ENCODE peak calls at places on chromosomes 4 and X, in nine cellular contexts. One of them, this sample, is unnamed.

GRCh38 chr4:80931645-80932215 is 98.8 kb upstream of the BMP3 start:
- DNase-seq in activated CD8-positive, alpha-beta T cell treated with anti-CD3 and anti-CD28 coated beads, Interleukin-2, amount 10 ng/mL, durations not matched to agents 7 days and 5 days: no peak
- DNase-seq in lower leg skin: no peak
- DNase-seq in mucosa of descending colon: no peak
- DNase-seq in foreskin keratinocyte: no peak
- DNase-seq in ACHN: no peak
- DNase-seq in activated CD4-positive, CD25-positive, alpha-beta regulatory T cell treated with anti-CD3 and anti-CD28 coated beads, Interleukin-2, amount 50 U/mL, for 72 hours: no peak
- DNase-seq in NCI-H82: no peak
- DNase-seq in activated naive CD4-positive, alpha-beta T cell treated with anti-CD3 and anti-CD28 coated beads, Interleukin-2, amount 10 ng/mL, durations not matched to agents 7 days and 5 days: no peak
- DNase-seq in this sample: no peak

GRCh38 chrX:149829751-149830191 is 48.0 kb downstream of the MAGEA9 start:
- DNase-seq in activated CD8-positive, alpha-beta T cell treated with anti-CD3 and anti-CD28 coated beads, Interleukin-2, amount 10 ng/mL, durations not matched to agents 7 days and 5 days: peak; percentile 49
- DNase-seq in lower leg skin: no peak
- DNase-seq in mucosa of descending colon: no peak
- DNase-seq in foreskin keratinocyte: peak; percentile 89
- DNase-seq in ACHN: peak; percentile 15
- DNase-seq in activated CD4-positive, CD25-positive, alpha-beta regulatory T cell treated with anti-CD3 and anti-CD28 coated beads, Interleukin-2, amount 50 U/mL, for 72 hours: no peak
- DNase-seq in NCI-H82: no peak
- DNase-seq in activated naive CD4-positive, alpha-beta T cell treated with anti-CD3 and anti-CD28 coated beads, Interleukin-2, amount 10 ng/mL, durations not matched to agents 7 days and 5 days: peak; percentile 31
- DNase-seq in this sample: no peak

GRCh38 chr4:121216438-121216837 is 52.3 kb upstream of the TNIP3 start:
- DNase-seq in activated CD8-positive, alpha-beta T cell treated with anti-CD3 and anti-CD28 coated beads, Interleukin-2, amount 10 ng/mL, durations not matched to agents 7 days and 5 days: no peak
- DNase-seq in lower leg skin: no peak
- DNase-seq in mucosa of descending colon: no peak
- DNase-seq in foreskin keratinocyte: no peak
- DNase-seq in ACHN: no peak
- DNase-seq in activated CD4-positive, CD25-positive, alpha-beta regulatory T cell treated with anti-CD3 and anti-CD28 coated beads, Interleukin-2, amount 50 U/mL, for 72 hours: no peak
- DNase-seq in NCI-H82: no peak
- DNase-seq in activated naive CD4-positive, alpha-beta T cell treated with anti-CD3 and anti-CD28 coated beads, Interleukin-2, amount 10 ng/mL, durations not matched to agents 7 days and 5 days: no peak
- DNase-seq in this sample: no peak

GRCh38 chrX:154979671-154980070 is 42.9 kb downstream of the F8 start:
- DNase-seq in activated CD8-positive, alpha-beta T cell treated with anti-CD3 and anti-CD28 coated beads, Interleukin-2, amount 10 ng/mL, durations not matched to agents 7 days and 5 days: no peak
- DNase-seq in lower leg skin: no peak
- DNase-seq in mucosa of descending colon: no peak
- DNase-seq in foreskin keratinocyte: peak; percentile 0
- DNase-seq in ACHN: no peak
- DNase-seq in activated CD4-positive, CD25-positive, alpha-beta regulatory T cell treated with anti-CD3 and anti-CD28 coated beads, Interleukin-2, amount 50 U/mL, for 72 hours: no peak
- DNase-seq in NCI-H82: no peak
- DNase-seq in activated naive CD4-positive, alpha-beta T cell treated with anti-CD3 and anti-CD28 coated beads, Interleukin-2, amount 10 ng/mL, durations not matched to agents 7 days and 5 days: no peak
- DNase-seq in this sample: no peak

GRCh38 chr4:11313157-11313943 is 115.3 kb downstream of the HS3ST1 start:
- DNase-seq in activated CD8-positive, alpha-beta T cell treated with anti-CD3 and anti-CD28 coated beads, Interleukin-2, amount 10 ng/mL, durations not matched to agents 7 days and 5 days: no peak
- DNase-seq in lower leg skin: no peak
- DNase-seq in mucosa of descending colon: no peak
- DNase-seq in foreskin keratinocyte: peak; percentile 46
- DNase-seq in ACHN: no peak
- DNase-seq in activated CD4-positive, CD25-positive, alpha-beta regulatory T cell treated with anti-CD3 and anti-CD28 coated beads, Interleukin-2, amount 50 U/mL, for 72 hours: no peak
- DNase-seq in NCI-H82: no peak
- DNase-seq in activated naive CD4-positive, alpha-beta T cell treated with anti-CD3 and anti-CD28 coated beads, Interleukin-2, amount 10 ng/mL, durations not matched to agents 7 days and 5 days: no peak
- DNase-seq in this sample: no peak

GRCh38 chr4:139599594-139600374 is 43.8 kb upstream of the SETD7 start:
- DNase-seq in activated CD8-positive, alpha-beta T cell treated with anti-CD3 and anti-CD28 coated beads, Interleukin-2, amount 10 ng/mL, durations not matched to agents 7 days and 5 days: no peak
- DNase-seq in lower leg skin: no peak
- DNase-seq in mucosa of descending colon: no peak
- DNase-seq in foreskin keratinocyte: peak; percentile 84
- DNase-seq in ACHN: peak; percentile 33
- DNase-seq in activated CD4-positive, CD25-positive, alpha-beta regulatory T cell treated with anti-CD3 and anti-CD28 coated beads, Interleukin-2, amount 50 U/mL, for 72 hours: no peak
- DNase-seq in NCI-H82: no peak
- DNase-seq in activated naive CD4-positive, alpha-beta T cell treated with anti-CD3 and anti-CD28 coated beads, Interleukin-2, amount 10 ng/mL, durations not matched to agents 7 days and 5 days: no peak
- DNase-seq in this sample: no peak

GRCh38 chrX:71095555-71095970 is at the start of gene FOXO4:
- DNase-seq in activated CD8-positive, alpha-beta T cell treated with anti-CD3 and anti-CD28 coated beads, Interleukin-2, amount 10 ng/mL, durations not matched to agents 7 days and 5 days: peak; percentile 93
- DNase-seq in lower leg skin: peak; percentile 97
- DNase-seq in mucosa of descending colon: peak; percentile 93
- DNase-seq in foreskin keratinocyte: peak; percentile 56
- DNase-seq in ACHN: peak; percentile 77
- DNase-seq in activated CD4-positive, CD25-positive, alpha-beta regulatory T cell treated with anti-CD3 and anti-CD28 coated beads, Interleukin-2, amount 50 U/mL, for 72 hours: peak; percentile 82
- DNase-seq in NCI-H82: peak; percentile 95
- DNase-seq in activated naive CD4-positive, alpha-beta T cell treated with anti-CD3 and anti-CD28 coated beads, Interleukin-2, amount 10 ng/mL, durations not matched to agents 7 days and 5 days: peak; percentile 93
- DNase-seq in this sample: peak; percentile 72

GRCh38 chr4:47531954-47532321 is 46.9 kb downstream of the ATP10D start:
- DNase-seq in activated CD8-positive, alpha-beta T cell treated with anti-CD3 and anti-CD28 coated beads, Interleukin-2, amount 10 ng/mL, durations not matched to agents 7 days and 5 days: no peak
- DNase-seq in lower leg skin: no peak
- DNase-seq in mucosa of descending colon: no peak
- DNase-seq in foreskin keratinocyte: no peak
- DNase-seq in ACHN: no peak
- DNase-seq in activated CD4-positive, CD25-positive, alpha-beta regulatory T cell treated with anti-CD3 and anti-CD28 coated beads, Interleukin-2, amount 50 U/mL, for 72 hours: no peak
- DNase-seq in NCI-H82: no peak
- DNase-seq in activated naive CD4-positive, alpha-beta T cell treated with anti-CD3 and anti-CD28 coated beads, Interleukin-2, amount 10 ng/mL, durations not matched to agents 7 days and 5 days: no peak
- DNase-seq in this sample: no peak

GRCh38 chrX:53684415-53685192 is 1.9 kb downstream of the HUWE1 start:
- DNase-seq in activated CD8-positive, alpha-beta T cell treated with anti-CD3 and anti-CD28 coated beads, Interleukin-2, amount 10 ng/mL, durations not matched to agents 7 days and 5 days: no peak
- DNase-seq in lower leg skin: no peak
- DNase-seq in mucosa of descending colon: no peak
- DNase-seq in foreskin keratinocyte: no peak
- DNase-seq in ACHN: peak; percentile 7
- DNase-seq in activated CD4-positive, CD25-positive, alpha-beta regulatory T cell treated with anti-CD3 and anti-CD28 coated beads, Interleukin-2, amount 50 U/mL, for 72 hours: peak; percentile 79
- DNase-seq in NCI-H82: peak; percentile 54
- DNase-seq in activated naive CD4-positive, alpha-beta T cell treated with anti-CD3 and anti-CD28 coated beads, Interleukin-2, amount 10 ng/mL, durations not matched to agents 7 days and 5 days: no peak
- DNase-seq in this sample: no peak

GRCh38 chrX:150934453-150934852 is 36.0 kb upstream of the CD99L2 start:
- DNase-seq in activated CD8-positive, alpha-beta T cell treated with anti-CD3 and anti-CD28 coated beads, Interleukin-2, amount 10 ng/mL, durations not matched to agents 7 days and 5 days: no peak
- DNase-seq in lower leg skin: no peak
- DNase-seq in mucosa of descending colon: no peak
- DNase-seq in foreskin keratinocyte: peak; percentile 33
- DNase-seq in ACHN: peak; percentile 43
- DNase-seq in activated CD4-positive, CD25-positive, alpha-beta regulatory T cell treated with anti-CD3 and anti-CD28 coated beads, Interleukin-2, amount 50 U/mL, for 72 hours: no peak
- DNase-seq in NCI-H82: no peak
- DNase-seq in activated naive CD4-positive, alpha-beta T cell treated with anti-CD3 and anti-CD28 coated beads, Interleukin-2, amount 10 ng/mL, durations not matched to agents 7 days and 5 days: no peak
- DNase-seq in this sample: no peak

GRCh38 chr4:185682236-185682635 is 129.8 kb downstream of the SORBS2 start:
- DNase-seq in activated CD8-positive, alpha-beta T cell treated with anti-CD3 and anti-CD28 coated beads, Interleukin-2, amount 10 ng/mL, durations not matched to agents 7 days and 5 days: no peak
- DNase-seq in lower leg skin: no peak
- DNase-seq in mucosa of descending colon: no peak
- DNase-seq in foreskin keratinocyte: peak; percentile 68
- DNase-seq in ACHN: peak; percentile 47
- DNase-seq in activated CD4-positive, CD25-positive, alpha-beta regulatory T cell treated with anti-CD3 and anti-CD28 coated beads, Interleukin-2, amount 50 U/mL, for 72 hours: no peak
- DNase-seq in NCI-H82: no peak
- DNase-seq in activated naive CD4-positive, alpha-beta T cell treated with anti-CD3 and anti-CD28 coated beads, Interleukin-2, amount 10 ng/mL, durations not matched to agents 7 days and 5 days: no peak
- DNase-seq in this sample: no peak

GRCh38 chr4:146790515-146790914 is 151.8 kb downstream of the POU4F2 start:
- DNase-seq in activated CD8-positive, alpha-beta T cell treated with anti-CD3 and anti-CD28 coated beads, Interleukin-2, amount 10 ng/mL, durations not matched to agents 7 days and 5 days: no peak
- DNase-seq in lower leg skin: no peak
- DNase-seq in mucosa of descending colon: no peak
- DNase-seq in foreskin keratinocyte: peak; percentile 87
- DNase-seq in ACHN: no peak
- DNase-seq in activated CD4-positive, CD25-positive, alpha-beta regulatory T cell treated with anti-CD3 and anti-CD28 coated beads, Interleukin-2, amount 50 U/mL, for 72 hours: no peak
- DNase-seq in NCI-H82: no peak
- DNase-seq in activated naive CD4-positive, alpha-beta T cell treated with anti-CD3 and anti-CD28 coated beads, Interleukin-2, amount 10 ng/mL, durations not matched to agents 7 days and 5 days: no peak
- DNase-seq in this sample: no peak

GRCh38 chr4:185272232-185272631 is 62.8 kb downstream of the SNX25 start:
- DNase-seq in activated CD8-positive, alpha-beta T cell treated with anti-CD3 and anti-CD28 coated beads, Interleukin-2, amount 10 ng/mL, durations not matched to agents 7 days and 5 days: no peak
- DNase-seq in lower leg skin: no peak
- DNase-seq in mucosa of descending colon: no peak
- DNase-seq in foreskin keratinocyte: no peak
- DNase-seq in ACHN: no peak
- DNase-seq in activated CD4-positive, CD25-positive, alpha-beta regulatory T cell treated with anti-CD3 and anti-CD28 coated beads, Interleukin-2, amount 50 U/mL, for 72 hours: no peak
- DNase-seq in NCI-H82: no peak
- DNase-seq in activated naive CD4-positive, alpha-beta T cell treated with anti-CD3 and anti-CD28 coated beads, Interleukin-2, amount 10 ng/mL, durations not matched to agents 7 days and 5 days: no peak
- DNase-seq in this sample: no peak

GRCh38 chr4:124322234-124322831 is 390.2 kb downstream of the ANKRD50 start:
- DNase-seq in activated CD8-positive, alpha-beta T cell treated with anti-CD3 and anti-CD28 coated beads, Interleukin-2, amount 10 ng/mL, durations not matched to agents 7 days and 5 days: no peak
- DNase-seq in lower leg skin: no peak
- DNase-seq in mucosa of descending colon: no peak
- DNase-seq in foreskin keratinocyte: peak; percentile 26
- DNase-seq in ACHN: peak; percentile 40
- DNase-seq in activated CD4-positive, CD25-positive, alpha-beta regulatory T cell treated with anti-CD3 and anti-CD28 coated beads, Interleukin-2, amount 50 U/mL, for 72 hours: no peak
- DNase-seq in NCI-H82: peak; percentile 42
- DNase-seq in activated naive CD4-positive, alpha-beta T cell treated with anti-CD3 and anti-CD28 coated beads, Interleukin-2, amount 10 ng/mL, durations not matched to agents 7 days and 5 days: no peak
- DNase-seq in this sample: no peak

GRCh38 chrX:103562801-103563200 is 22.5 kb upstream of the TCEAL4 start:
- DNase-seq in activated CD8-positive, alpha-beta T cell treated with anti-CD3 and anti-CD28 coated beads, Interleukin-2, amount 10 ng/mL, durations not matched to agents 7 days and 5 days: no peak
- DNase-seq in lower leg skin: no peak
- DNase-seq in mucosa of descending colon: no peak
- DNase-seq in foreskin keratinocyte: no peak
- DNase-seq in ACHN: no peak
- DNase-seq in activated CD4-positive, CD25-positive, alpha-beta regulatory T cell treated with anti-CD3 and anti-CD28 coated beads, Interleukin-2, amount 50 U/mL, for 72 hours: no peak
- DNase-seq in NCI-H82: no peak
- DNase-seq in activated naive CD4-positive, alpha-beta T cell treated with anti-CD3 and anti-CD28 coated beads, Interleukin-2, amount 10 ng/mL, durations not matched to agents 7 days and 5 days: no peak
- DNase-seq in this sample: no peak

GRCh38 chrX:74535211-74535621 is 79.2 kb downstream of the RLIM start:
- DNase-seq in activated CD8-positive, alpha-beta T cell treated with anti-CD3 and anti-CD28 coated beads, Interleukin-2, amount 10 ng/mL, durations not matched to agents 7 days and 5 days: no peak
- DNase-seq in lower leg skin: no peak
- DNase-seq in mucosa of descending colon: peak; percentile 20
- DNase-seq in foreskin keratinocyte: peak; percentile 43
- DNase-seq in ACHN: peak; percentile 30
- DNase-seq in activated CD4-positive, CD25-positive, alpha-beta regulatory T cell treated with anti-CD3 and anti-CD28 coated beads, Interleukin-2, amount 50 U/mL, for 72 hours: no peak
- DNase-seq in NCI-H82: peak; percentile 94
- DNase-seq in activated naive CD4-positive, alpha-beta T cell treated with anti-CD3 and anti-CD28 coated beads, Interleukin-2, amount 10 ng/mL, durations not matched to agents 7 days and 5 days: no peak
- DNase-seq in this sample: no peak

GRCh38 chr4:44446801-44447562 is 1.6 kb downstream of the KCTD8 start:
- DNase-seq in activated CD8-positive, alpha-beta T cell treated with anti-CD3 and anti-CD28 coated beads, Interleukin-2, amount 10 ng/mL, durations not matched to agents 7 days and 5 days: no peak
- DNase-seq in lower leg skin: no peak
- DNase-seq in mucosa of descending colon: no peak
- DNase-seq in foreskin keratinocyte: peak; percentile 5
- DNase-seq in ACHN: no peak
- DNase-seq in activated CD4-positive, CD25-positive, alpha-beta regulatory T cell treated with anti-CD3 and anti-CD28 coated beads, Interleukin-2, amount 50 U/mL, for 72 hours: no peak
- DNase-seq in NCI-H82: peak; percentile 51
- DNase-seq in activated naive CD4-positive, alpha-beta T cell treated with anti-CD3 and anti-CD28 coated beads, Interleukin-2, amount 10 ng/mL, durations not matched to agents 7 days and 5 days: no peak
- DNase-seq in this sample: no peak